ENCODE peak calls at places on chromosomes 2 and 18, in four cellular contexts. Z, V, K and P are unnamed samples.

GRCh38 chr2:112092286-112093041 is 37.4 kb downstream of the TMEM87B start:
- DNase-seq in Z (no peak), K (no peak), V (no peak), P (no peak)

GRCh38 chr18:23126352-23127056 is 8.8 kb upstream of the CABLES1 start:
- DNase-seq in Z (no peak), V (no peak), K (peak; percentile 53), P (no peak)

GRCh38 chr2:42743667-42744005 is 20.3 kb downstream of the OXER1 start:
- DNase-seq in V (no peak), K (no peak), Z (no peak), P (no peak)

GRCh38 chr2:127197475-127198385 is 22.4 kb downstream of the CYP27C1 start:
- DNase-seq in K (peak; percentile 85), Z (no peak), V (no peak), P (peak; percentile 75)

GRCh38 chr2:241616168-241617125 is 20.5 kb downstream of the THAP4 start:
- DNase-seq in K (peak; percentile 67), V (no peak), Z (no peak), P (no peak)

GRCh38 chr2:105866439-105867170 is 121.9 kb downstream of the NCK2 start:
- DNase-seq in V (peak; percentile 66), Z (no peak), K (no peak), P (no peak)

GRCh38 chr2:238868067-238868524 is 20.2 kb downstream of the TWIST2 start:
- DNase-seq in V (peak; percentile 87), K (no peak), Z (no peak), P (no peak)

GRCh38 chr18:31555971-31556747 is 35.5 kb upstream of the TTR start:
- DNase-seq in V (no peak), Z (no peak), K (no peak), P (no peak)

GRCh38 chr18:25590456-25590855 is 238.5 kb upstream of the ZNF521 start:
- DNase-seq in K (no peak), V (no peak), Z (no peak), P (no peak)

GRCh38 chr18:66603941-66604627 is at the start of gene CDH19:
- DNase-seq in K (no peak), V (no peak), Z (no peak), P (no peak)

DNA sequence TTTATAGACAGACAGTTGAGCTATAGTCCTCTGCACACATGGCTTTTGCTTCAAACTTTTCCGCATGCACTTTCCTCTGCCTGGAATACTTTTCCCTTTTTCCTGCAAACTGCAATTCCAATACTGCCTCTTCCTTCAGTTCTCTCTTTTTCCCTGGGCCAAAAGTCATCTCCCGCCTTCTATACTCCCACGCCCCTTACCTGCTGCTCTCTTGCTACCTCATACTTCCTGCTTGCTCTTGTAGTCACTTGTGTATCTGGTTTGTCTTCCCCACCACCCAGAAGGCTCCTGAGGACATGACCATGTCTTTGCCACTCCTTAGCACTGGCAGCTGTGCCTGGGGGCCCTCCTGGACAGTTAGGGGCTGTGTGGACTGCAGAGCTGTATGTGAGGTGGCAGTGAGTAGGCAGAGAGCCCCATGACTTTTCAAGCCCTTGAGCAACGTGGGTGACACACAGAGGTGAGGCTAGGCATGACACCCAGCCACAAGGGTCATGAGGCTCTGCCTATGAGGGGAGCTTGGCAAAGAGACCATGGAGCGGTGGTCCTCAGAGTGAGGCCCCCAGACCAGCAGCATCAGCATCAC is 23.2 kb downstream of the SPEG start:
- DNase-seq in V (no peak), Z (no peak), K (no peak), P (no peak)
- TF ChIP-seq CTCF in V (no peak), Z (no peak), K (no peak), P (no peak)

GRCh38 chr2:151616760-151617339 is 117.4 kb downstream of the NEB start:
- DNase-seq in Z (no peak), K (no peak), V (no peak), P (no peak)
- TF ChIP-seq CTCF in Z (no peak), K (no peak), V (no peak), P (peak; percentile 51)

GRCh38 chr2:18244840-18245239 is 315.6 kb downstream of the RDH14 start:
- DNase-seq in V (no peak), K (no peak), Z (no peak), P (no peak)
- TF ChIP-seq CTCF in V (no peak), K (no peak), Z (no peak), P (no peak)

GRCh38 chr2:119808516-119809147 is 48.9 kb downstream of the PTPN4 start:
- DNase-seq in Z (no peak), K (no peak), V (no peak), P (no peak)
- TF ChIP-seq CTCF in Z (no peak), K (no peak), V (no peak), P (no peak)

GRCh38 chr2:144889348-144889747 is 369.4 kb upstream of the ZEB2 start:
- DNase-seq in V (no peak), K (no peak), Z (no peak), P (no peak)

GRCh38 chr2:144886847-144887246 is 366.9 kb upstream of the ZEB2 start:
- DNase-seq in V (no peak), K (peak; percentile 24), Z (peak; percentile 34), P (no peak)

GRCh38 chr2:144894612-144895300 is 374.8 kb upstream of the ZEB2 start:
- DNase-seq in Z (no peak), V (no peak), K (no peak), P (no peak)

GRCh38 chr2:144890828-144891227 is 370.9 kb upstream of the ZEB2 start:
- DNase-seq in K (no peak), V (no peak), Z (no peak), P (no peak)
- TF ChIP-seq CTCF in K (no peak), V (no peak), Z (no peak), P (peak; percentile 56)

DNA sequence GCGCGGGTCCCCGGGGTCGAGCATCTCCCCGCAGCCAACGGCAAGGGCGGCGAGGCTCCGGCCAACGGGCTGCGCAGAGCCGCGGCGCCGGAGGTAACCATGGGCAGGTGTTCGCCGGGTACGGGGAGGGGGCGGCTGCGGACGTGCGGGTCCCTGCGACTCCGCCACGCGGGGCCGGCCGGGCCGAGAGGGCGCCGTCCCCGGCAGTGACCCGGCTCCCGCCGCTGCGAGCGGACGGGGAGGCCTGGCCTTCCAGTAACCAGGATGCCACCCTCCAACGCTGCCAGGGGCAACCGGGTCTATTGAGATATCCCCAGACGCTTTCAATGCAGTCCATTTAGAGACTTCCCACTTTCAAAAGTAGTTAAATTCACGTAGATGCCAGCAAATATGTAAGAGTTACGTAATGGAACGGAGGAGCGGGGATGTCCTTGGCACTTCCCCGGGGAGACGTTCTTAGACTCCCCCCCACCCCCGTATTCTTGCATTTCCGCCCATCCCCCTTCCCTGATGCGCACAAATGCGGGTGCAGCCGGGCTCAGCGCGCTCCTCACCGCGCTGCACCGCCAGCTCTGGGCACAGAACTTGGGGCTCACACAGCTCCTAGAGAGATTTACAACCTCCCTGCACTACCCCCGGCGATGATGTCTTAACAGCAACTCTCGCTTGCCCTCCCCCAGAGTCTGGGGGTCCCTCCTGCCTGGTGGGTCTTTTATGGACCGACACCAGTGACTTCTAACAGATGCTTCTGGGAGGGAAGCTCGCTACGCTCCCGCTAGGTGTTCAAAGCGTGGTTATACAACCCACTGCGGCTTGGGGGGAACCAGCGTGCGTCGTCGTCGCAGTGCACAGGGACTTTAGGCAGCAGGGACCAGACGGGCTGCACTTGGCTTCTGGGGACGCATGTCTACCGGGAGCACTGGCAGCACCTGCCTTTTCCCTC is 657 bp downstream of the SGPP2 start:
- DNase-seq in V (no peak), K (peak; percentile 56), Z (no peak), P (peak; percentile 65)
- TF ChIP-seq CTCF in V (no peak), K (no peak), Z (no peak), P (no peak)

DNA sequence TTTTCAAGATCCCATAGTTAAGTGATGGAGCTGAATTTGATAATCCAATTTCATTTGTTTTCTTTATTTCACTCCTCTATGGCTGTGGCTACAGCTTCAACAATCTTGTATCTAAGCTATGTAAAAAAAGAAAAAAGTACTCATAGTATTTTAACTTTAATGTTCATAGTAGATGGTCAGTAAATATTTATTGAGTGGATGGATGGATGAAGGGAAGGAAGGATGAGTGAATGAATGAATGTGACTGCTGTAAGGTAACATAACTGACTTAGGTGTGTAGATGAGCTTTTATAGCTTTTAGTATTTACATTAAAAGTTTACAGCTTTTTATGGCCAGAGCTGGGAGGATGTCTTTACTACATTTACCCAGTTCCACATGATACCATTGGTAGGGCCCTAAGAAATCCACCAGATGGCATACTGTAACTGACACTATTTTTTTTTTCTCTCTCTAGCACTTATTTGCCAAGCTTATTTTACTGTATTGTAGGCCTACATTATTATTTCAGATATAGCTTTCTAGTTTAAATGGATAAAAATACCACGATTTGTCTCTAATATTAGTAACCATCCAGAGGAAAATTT is 13.4 kb upstream of the HRH4 start:
- DNase-seq in V (no peak), K (no peak), Z (no peak), P (no peak)
- TF ChIP-seq CTCF in V (no peak), K (no peak), Z (no peak), P (peak; percentile 23)

GRCh38 chr2:214382229-214382628 is 28.6 kb upstream of the VWC2L start:
- DNase-seq in K (no peak), V (no peak), Z (no peak), P (no peak)

GRCh38 chr2:214379227-214379626 is 31.6 kb upstream of the VWC2L start:
- DNase-seq in Z (no peak), V (no peak), K (no peak), P (no peak)

GRCh38 chr2:214376631-214377624 is 33.9 kb upstream of the VWC2L start:
- DNase-seq in V (no peak), Z (no peak), K (no peak), P (no peak)

DNA sequence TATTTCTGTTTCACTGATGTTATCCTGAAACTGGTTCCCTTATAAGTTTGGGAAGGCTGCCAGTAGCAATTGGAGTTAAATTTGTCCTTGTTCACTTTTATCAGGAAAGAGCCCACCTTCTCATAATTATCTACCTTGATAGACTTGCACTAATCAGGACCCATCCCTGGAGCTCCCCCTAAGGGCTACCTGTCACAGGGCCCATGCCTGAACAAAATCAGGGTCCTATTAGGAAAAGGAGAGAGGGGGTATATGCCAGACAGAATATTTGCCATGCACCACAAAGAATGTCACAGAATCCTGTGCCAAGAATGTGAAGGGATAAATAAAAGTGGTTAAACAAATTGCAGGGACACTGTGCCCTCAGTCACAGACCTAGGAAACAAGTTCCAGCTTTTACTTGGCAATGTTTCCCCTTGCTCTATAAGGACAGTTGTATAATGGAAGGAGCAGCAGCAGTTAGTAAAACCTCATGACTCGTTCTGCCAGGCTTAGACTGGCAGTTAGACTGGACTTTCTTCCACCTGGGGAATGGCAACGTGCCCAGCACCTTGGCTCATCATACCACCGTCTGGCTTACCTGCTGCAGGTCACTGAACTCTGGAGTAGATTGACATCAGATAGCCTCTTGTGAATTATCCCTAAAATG is 32.3 kb upstream of the VWC2L start:
- DNase-seq in V (no peak), Z (no peak), K (no peak), P (no peak)
- TF ChIP-seq CTCF in V (no peak), Z (no peak), K (no peak), P (no peak)

GRCh38 chr2:189439342-189439741 is 1.9 kb upstream of the WDR75 start:
- DNase-seq in V (no peak), K (no peak), Z (no peak), P (no peak)
- TF ChIP-seq CTCF in V (no peak), K (no peak), Z (no peak), P (peak; percentile 59)

GRCh38 chr2:14910659-14911058 is 278.1 kb downstream of the LRATD1 start:
- DNase-seq in K (no peak), V (no peak), Z (no peak), P (no peak)

GRCh38 chr2:14903709-14904374 is 271.3 kb downstream of the LRATD1 start:
- DNase-seq in Z (no peak), V (no peak), K (peak; percentile 72), P (no peak)

GRCh38 chr2:14905571-14905970 is 273.1 kb downstream of the LRATD1 start:
- DNase-seq in Z (no peak), V (no peak), K (no peak), P (no peak)

GRCh38 chr2:14909795-14910194 is 277.3 kb downstream of the LRATD1 start:
- DNase-seq in K (no peak), Z (no peak), V (no peak), P (no peak)

GRCh38 chr2:14907014-14907612 is 274.6 kb downstream of the LRATD1 start:
- DNase-seq in K (no peak), Z (no peak), V (no peak), P (no peak)
- TF ChIP-seq CTCF in K (no peak), Z (no peak), V (no peak), P (peak; percentile 29)